ENCODE peak calls at places on chromosomes 16 and 17, in nine cellular contexts. D, U, L, C, K, Q, Z, A and Y are unnamed samples.
A peak's percentile ranks its signal among the peaks of the same experiment; 100 is the strongest.

GRCh38 chr17:35578929-35579448 is 618 bp upstream of the PEX12 start:
- DNase-seq in D (no peak), U (peak; percentile 30), L (no peak), C (no peak), K (no peak), Q (no peak), Z (no peak), A (no peak), Y (no peak)

GRCh38 chr16:84288902-84289301 is 5.8 kb upstream of the WFDC1 start:
- DNase-seq in D (no peak), U (no peak), L (no peak), C (no peak), K (no peak), Q (no peak), Z (no peak), A (no peak), Y (no peak)

GRCh38 chr16:28835864-28836760 is 10.0 kb downstream of the TUFM start:
- DNase-seq in D (no peak), U (no peak), L (no peak), C (no peak), K (no peak), Q (no peak), Z (no peak), A (no peak), Y (no peak)

GRCh38 chr17:80163315-80163714 is 6.5 kb upstream of the CARD14 start:
- DNase-seq in D (no peak), U (no peak), L (no peak), C (no peak), K (no peak), Q (no peak), Z (no peak), A (no peak), Y (no peak)

GRCh38 chr16:76676356-76676755 is 399.2 kb downstream of the CNTNAP4 start:
- DNase-seq in D (no peak), U (peak; percentile 25), L (no peak), C (no peak), K (no peak), Q (no peak), Z (no peak), A (no peak), Y (no peak)

GRCh38 chr17:82160081-82160480 is 52.6 kb downstream of the CCDC57 start:
- DNase-seq in D (no peak), U (peak; percentile 71), L (no peak), C (no peak), K (no peak), Q (no peak), Z (no peak), A (no peak), Y (no peak)

GRCh38 chr16:88809068-88809675 is 2.6 kb downstream of the APRT start:
- DNase-seq in D (peak; percentile 56), U (peak; percentile 42), L (no peak), C (no peak), K (no peak), Q (no peak), Z (no peak), A (peak; percentile 28), Y (no peak)

GRCh38 chr17:58324409-58325288 is 3.9 kb downstream of the TSPOAP1 start:
- DNase-seq in D (peak; percentile 85), U (peak; percentile 77), L (no peak), C (no peak), K (peak; percentile 86), Q (peak; percentile 76), Z (no peak), A (no peak), Y (no peak)

GRCh38 chr17:62652251-62653001 is 25.0 kb downstream of the MRC2 start:
- DNase-seq in D (peak; percentile 90), U (peak; percentile 77), L (no peak), C (peak; percentile 26), K (peak; percentile 83), Q (peak; percentile 61), Z (peak; percentile 86), A (peak; percentile 37), Y (peak; percentile 77)

GRCh38 chr16:85902366-85903155 is 3.6 kb downstream of the IRF8 start:
- DNase-seq in D (no peak), U (no peak), L (no peak), C (no peak), K (peak; percentile 89), Q (peak; percentile 22), Z (no peak), A (peak; percentile 69), Y (no peak)

GRCh38 chr16:11627822-11628457 is 40.3 kb upstream of the SNN start:
- DNase-seq in D (no peak), U (no peak), L (no peak), C (no peak), K (no peak), Q (no peak), Z (peak; percentile 77), A (peak; percentile 35), Y (no peak)

GRCh38 chr17:81509048-81509686 is 3.4 kb downstream of the ACTG1 start:
- DNase-seq in D (no peak), U (peak; percentile 78), L (no peak), C (no peak), K (no peak), Q (no peak), Z (no peak), A (no peak), Y (no peak)

GRCh38 chr16:30004811-30005242 is 6.0 kb downstream of the DOC2A start:
- DNase-seq in D (peak; percentile 80), U (peak; percentile 91), L (no peak), C (no peak), K (no peak), Q (no peak), Z (no peak), A (no peak), Y (no peak)

GRCh38 chr16:55367301-55367745 is 43.3 kb downstream of the IRX6 start:
- DNase-seq in D (no peak), U (no peak), L (no peak), C (no peak), K (no peak), Q (no peak), Z (no peak), A (no peak), Y (no peak)

GRCh38 chr16:13997933-13998332 is 73.2 kb upstream of the MRTFB start:
- DNase-seq in D (no peak), U (peak; percentile 98), L (no peak), C (no peak), K (no peak), Q (no peak), Z (no peak), A (no peak), Y (no peak)

GRCh38 chr16:25443994-25444393 is 186.3 kb upstream of the ZKSCAN2 start:
- DNase-seq in D (no peak), U (no peak), L (no peak), C (no peak), K (no peak), Q (no peak), Z (no peak), A (no peak), Y (no peak)

GRCh38 chr17:80750263-80750662 is 205.6 kb downstream of the RPTOR start:
- DNase-seq in D (no peak), U (no peak), L (no peak), C (no peak), K (no peak), Q (no peak), Z (no peak), A (no peak), Y (no peak)

GRCh38 chr17:66355510-66355909 is 53.1 kb downstream of the PRKCA start:
- DNase-seq in D (no peak), U (no peak), L (no peak), C (no peak), K (no peak), Q (no peak), Z (no peak), A (no peak), Y (no peak)

GRCh38 chr16:68401871-68402747 is 46.2 kb downstream of the SMPD3 start:
- DNase-seq in D (no peak), U (no peak), L (no peak), C (no peak), K (peak; percentile 31), Q (no peak), Z (no peak), A (peak; percentile 28), Y (no peak)

GRCh38 chr16:49496656-49497055 is 123.1 kb downstream of the C16orf78 start:
- DNase-seq in D (no peak), U (no peak), L (no peak), C (no peak), K (peak; percentile 41), Q (no peak), Z (no peak), A (no peak), Y (no peak)

GRCh38 chr17:55159251-55159650 is 105.5 kb upstream of the HLF start:
- DNase-seq in D (no peak), U (no peak), L (no peak), C (no peak), K (no peak), Q (no peak), Z (no peak), A (no peak), Y (no peak)

GRCh38 chr17:63550816-63551639 is 751 bp downstream of the DCAF7 start:
- DNase-seq in D (peak; percentile 53), U (peak; percentile 60), L (no peak), C (no peak), K (no peak), Q (peak; percentile 46), Z (no peak), A (peak; percentile 33), Y (peak; percentile 86)

GRCh38 chr17:50348522-50349240 is 2.8 kb downstream of the XYLT2 start:
- DNase-seq in D (peak; percentile 18), U (no peak), L (no peak), C (no peak), K (no peak), Q (no peak), Z (no peak), A (no peak), Y (no peak)